ENCODE peak calls at places on chromosomes 2 and 18, in four cellular contexts. Y is HCT116, I is transverse colon, J is brain microvascular endothelial cell. E is an unnamed sample.
A peak's percentile ranks its signal among the peaks of the same experiment; 100 is the strongest.

GRCh38 chr2:11129598-11130449 is 25.4 kb upstream of the SLC66A3 start:
- DNase-seq in J (no peak), I (peak; percentile 87), Y (peak; percentile 65), E (peak; percentile 71)

GRCh38 chr18:48835119-48835518 is 115.6 kb downstream of the SMAD7 start:
- DNase-seq in J (no peak), I (no peak), Y (no peak), E (no peak)

GRCh38 chr2:234761910-234762309 is 189.9 kb upstream of the SH3BP4 start:
- DNase-seq in J (no peak), I (no peak), Y (no peak), E (no peak)

GRCh38 chr18:56508637-56509036 is 129.8 kb downstream of the TXNL1 start:
- DNase-seq in Y (no peak), I (no peak), J (no peak), E (no peak)

GRCh38 chr18:48902023-48902855 is 48.5 kb downstream of the SMAD7 start:
- DNase-seq in Y (peak; percentile 22), I (peak; percentile 75), J (peak; percentile 95), E (peak; percentile 87)

GRCh38 chr18:31555971-31556747 is 35.5 kb upstream of the TTR start:
- DNase-seq in J (peak; percentile 71), I (peak; percentile 18), Y (peak; percentile 71), E (peak; percentile 68)

GRCh38 chr18:74083071-74083954 is 64.3 kb downstream of the FBXO15 start:
- DNase-seq in I (no peak), Y (no peak), J (no peak), E (no peak)

GRCh38 chr2:217433522-217433921 is 569.3 kb downstream of the TNS1 start:
- DNase-seq in I (no peak), J (no peak), Y (no peak), E (no peak)

GRCh38 chr2:61707984-61708852 is 145.6 kb downstream of the FAM161A start:
- DNase-seq in Y (no peak), J (peak; percentile 73), I (no peak), E (no peak)

GRCh38 chr2:43749583-43749982 is 24.3 kb upstream of the DYNC2LI1 start:
- DNase-seq in Y (no peak), I (no peak), J (no peak), E (peak; percentile 18)
- H3K4me3 ChIP-seq in Y (no peak overlapping the region), I (no peak overlapping the region), J (no peak overlapping the region), E (no peak overlapping the region)

GRCh38 chr2:63880603-63881002 is 38.9 kb downstream of the UGP2 start:
- DNase-seq in J (no peak), Y (no peak), I (no peak), E (peak; percentile 23)

GRCh38 chr2:63881208-63881607 is 39.5 kb downstream of the UGP2 start:
- DNase-seq in Y (no peak), I (no peak), J (no peak), E (no peak)

GRCh38 chr2:63875758-63876710 is 34.3 kb downstream of the UGP2 start:
- DNase-seq in I (no peak), Y (no peak), J (no peak), E (no peak)

GRCh38 chr2:63879876-63880433 is 38.3 kb downstream of the UGP2 start:
- DNase-seq in Y (no peak), I (no peak), J (no peak), E (no peak)

GRCh38 chr2:63878486-63878885 is 36.8 kb downstream of the UGP2 start:
- DNase-seq in J (no peak), I (no peak), Y (no peak), E (no peak)
- H3K36me3 ChIP-seq in J (peaks cover 13% of the 10 kb centered on the region), I (no peaks in the 10 kb centered on the region), Y (peaks cover 6% of the 10 kb centered on the region), E (peaks cover 6% of the 10 kb centered on the region)

GRCh38 chr2:74026674-74027294 is 42.1 kb downstream of the TET3 start:
- DNase-seq in I (no peak), Y (no peak), J (no peak), E (no peak)

GRCh38 chr2:74021407-74021755 is 36.7 kb downstream of the TET3 start:
- DNase-seq in J (no peak), I (no peak), Y (no peak), E (no peak)

GRCh38 chr2:74027496-74027895 is 42.8 kb downstream of the TET3 start:
- DNase-seq in J (no peak), Y (no peak), I (no peak), E (no peak)

GRCh38 chr2:74025971-74026612 is 41.4 kb downstream of the TET3 start:
- DNase-seq in J (no peak), I (peak; percentile 51), Y (no peak), E (no peak)

DNA sequence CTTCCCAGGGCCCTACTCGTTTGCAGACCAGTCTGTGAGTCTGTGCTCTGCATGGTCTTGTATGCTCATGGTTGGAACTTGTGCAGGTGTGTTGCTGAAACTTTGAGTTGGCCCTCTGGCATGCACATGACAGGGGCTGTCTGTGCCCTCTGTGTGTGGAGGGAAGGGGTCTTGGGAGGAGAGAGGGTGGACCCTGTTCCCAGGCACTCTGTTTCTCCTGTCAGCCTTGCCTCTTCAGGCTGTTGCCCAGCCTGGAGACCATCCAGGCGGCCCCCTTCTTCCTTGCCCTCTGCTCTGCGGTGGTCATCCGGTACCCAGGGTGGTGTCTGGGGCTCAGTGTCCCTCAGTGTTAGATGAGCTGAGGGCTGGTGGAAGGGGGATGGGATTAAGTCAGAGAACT is 39.5 kb downstream of the TET3 start:
- DNase-seq in Y (no peak), I (no peak), J (no peak), E (no peak)
- H3K4me3 ChIP-seq in Y (no peak overlapping the region), I (no peak overlapping the region), J (no peak overlapping the region), E (no peak overlapping the region)

GRCh38 chr2:54981409-54981808 is 68.8 kb downstream of the RTN4 start:
- DNase-seq in Y (no peak), I (no peak), J (no peak), E (no peak)

GRCh38 chr2:54977149-54977548 is 73.1 kb downstream of the RTN4 start:
- DNase-seq in I (no peak), Y (no peak), J (no peak), E (no peak)

GRCh38 chr2:54979645-54980044 is 70.6 kb downstream of the RTN4 start:
- DNase-seq in Y (no peak), I (peak; percentile 65), J (no peak), E (peak; percentile 31)

GRCh38 chr2:54975175-54975574 is 75.1 kb downstream of the RTN4 start:
- DNase-seq in J (no peak), I (no peak), Y (no peak), E (no peak)

GRCh38 chr2:54975598-54976507 is 74.4 kb downstream of the RTN4 start:
- DNase-seq in I (no peak), Y (no peak), J (no peak), E (no peak)
- H3K36me3 ChIP-seq in I (no peaks in the 10 kb centered on the region), Y (peaks cover 28% of the 10 kb centered on the region), J (peaks cover 48% of the 10 kb centered on the region), E (peaks cover 32% of the 10 kb centered on the region)

DNA sequence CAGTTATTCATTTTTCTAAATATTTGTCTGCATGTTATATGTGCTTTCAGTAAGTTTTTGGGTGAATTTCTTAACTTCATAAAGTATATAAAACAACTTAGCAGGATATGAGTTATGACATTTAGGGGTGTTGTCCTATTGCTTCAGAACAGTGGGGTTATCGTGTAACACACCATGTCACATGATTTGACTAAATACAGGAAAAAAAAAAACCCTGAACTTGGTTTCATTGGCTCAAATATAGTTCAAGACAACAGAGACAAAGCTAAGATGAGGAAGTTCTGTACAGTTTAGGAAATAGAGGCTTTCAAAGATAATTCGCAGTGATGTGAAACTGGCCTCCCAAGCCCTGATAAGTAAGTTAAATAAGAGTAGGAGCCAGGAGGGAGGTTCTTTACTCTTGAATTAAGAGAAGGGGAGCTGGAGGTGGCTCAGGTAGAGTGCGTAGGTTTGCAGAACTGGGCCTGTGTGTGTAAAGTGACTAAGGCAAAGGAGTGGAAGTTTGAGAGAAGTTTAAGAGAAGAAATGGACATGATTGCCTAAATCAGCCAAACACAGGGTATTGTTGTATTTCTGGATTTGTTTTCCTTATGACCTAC is 53.9 kb downstream of the LIMS1 start:
- DNase-seq in I (no peak), J (no peak), Y (no peak), E (no peak)
- H3K4me3 ChIP-seq in I (no peak overlapping the region), J (no peak overlapping the region), Y (no peak overlapping the region), E (no peak overlapping the region)

GRCh38 chr18:24630346-24630880 is 170.0 kb downstream of the HRH4 start:
- DNase-seq in I (no peak), J (no peak), Y (no peak), E (no peak)
- H3K36me3 ChIP-seq in I (no peaks in the 10 kb centered on the region), J (no peaks in the 10 kb centered on the region), Y (no peaks in the 10 kb centered on the region), E (no peaks in the 10 kb centered on the region)

DNA sequence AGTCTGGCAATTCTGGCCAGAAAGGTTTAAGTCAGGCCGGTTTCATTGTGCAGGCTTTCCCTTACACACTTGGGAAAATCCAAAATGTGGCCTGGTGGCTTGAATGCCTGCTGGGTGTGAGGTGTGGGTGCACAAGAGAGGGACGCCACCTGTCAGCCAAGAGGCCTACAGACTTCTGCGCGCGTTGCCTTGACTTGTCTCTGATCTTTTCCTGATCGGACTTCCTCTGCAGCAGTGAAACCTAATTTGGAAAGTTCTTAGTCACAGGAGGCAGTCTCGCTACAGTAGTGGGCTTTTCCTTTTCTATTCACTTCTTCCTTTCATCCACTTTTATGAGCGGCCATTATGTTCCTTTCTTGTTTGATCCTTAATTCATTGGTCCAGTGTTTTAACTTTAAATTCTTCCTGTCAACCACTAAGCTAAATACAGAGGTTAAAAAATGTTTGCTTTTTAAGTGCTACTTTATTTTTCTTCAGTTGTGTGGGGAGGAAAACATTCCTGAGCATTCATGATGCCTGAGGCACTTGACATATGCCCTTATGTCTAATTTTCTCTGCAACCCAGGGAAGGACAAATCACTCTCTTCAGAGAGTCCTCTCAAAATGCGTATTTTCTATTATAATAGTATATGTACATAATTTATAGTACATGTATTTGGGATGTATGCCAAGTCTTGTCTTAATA is 129.0 kb downstream of the WDSUB1 start:
- DNase-seq in J (no peak), Y (no peak), I (no peak), E (no peak)
- H3K4me3 ChIP-seq in J (no peak overlapping the region), Y (no peak overlapping the region), I (no peak overlapping the region), E (no peak overlapping the region)

DNA sequence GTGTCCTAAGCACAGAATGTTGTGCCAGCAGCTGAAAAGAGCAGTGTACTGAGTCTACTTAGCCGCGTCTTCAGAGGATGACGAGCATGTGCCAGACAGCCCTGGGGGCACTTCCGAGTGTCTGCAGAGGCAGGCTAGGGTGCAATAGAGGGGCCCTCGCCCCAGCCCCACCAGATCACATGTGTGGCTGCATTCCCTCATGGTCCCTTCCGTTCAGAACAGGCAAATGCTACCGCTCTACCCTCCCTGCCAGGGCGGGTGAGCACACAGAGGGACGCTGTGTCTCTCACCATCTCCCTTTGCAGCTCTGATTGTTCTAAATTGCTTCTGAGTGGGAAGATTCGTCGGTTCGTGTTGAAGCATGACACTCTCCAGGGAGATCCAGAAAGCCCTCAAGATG is 212.2 kb upstream of the RAB12 start:
- DNase-seq in I (no peak), Y (no peak), J (no peak), E (no peak)
- H3K36me3 ChIP-seq in I (no peaks in the 10 kb centered on the region), Y (no peaks in the 10 kb centered on the region), J (no peaks in the 10 kb centered on the region), E (no peaks in the 10 kb centered on the region)

DNA sequence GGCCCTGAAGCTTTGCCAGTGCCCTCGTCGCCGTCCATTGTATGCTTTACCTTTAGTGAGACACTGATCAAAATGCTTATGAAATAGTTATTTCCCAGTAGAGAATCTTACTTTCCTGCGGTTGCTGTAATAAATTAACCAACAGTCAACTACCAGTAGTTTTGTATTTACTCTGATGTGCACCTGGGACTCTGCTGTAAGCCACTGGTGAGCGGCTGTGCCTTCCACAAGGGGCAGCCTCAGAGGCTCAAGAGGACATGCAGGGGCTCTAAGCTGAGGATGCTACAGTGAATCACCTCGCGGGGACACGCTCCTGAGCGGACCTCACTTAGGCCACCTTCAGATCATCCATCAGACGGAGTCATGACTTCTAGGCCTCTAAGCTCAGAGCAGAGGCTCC is 71.7 kb downstream of the BIN1 start:
- DNase-seq in J (no peak), Y (no peak), I (no peak), E (no peak)
- H3K4me3 ChIP-seq in J (no peak overlapping the region), Y (no peak overlapping the region), I (no peak overlapping the region), E (no peak overlapping the region)

E was measured in A673.